ENCODE peak calls at places on chromosomes 4 and X, in six cellular contexts. X is heart left ventricle, F is neural crest cell, G is progenitor cell of endocrine pancreas, R is astrocyte of the spinal cord, K is AG04449. P is an unnamed sample.

GRCh38 chr4:78268607-78269006 is 211.5 kb downstream of the FRAS1 start:
- DNase-seq in R (no peak), X (no peak), G (no peak), K (no peak), F (no peak), P (no peak)

GRCh38 chr4:1291996-1292702 is 2.5 kb downstream of the MAEA start:
- DNase-seq in F (no peak), R (no peak), K (no peak), G (no peak), X (no peak), P (no peak)

GRCh38 chr4:83231620-83232056 is 53.0 kb downstream of the COQ2 start:
- DNase-seq in R (no peak), F (no peak), G (no peak), X (no peak), K (no peak), P (no peak)

GRCh38 chrX:148499638-148500427 is 584 bp upstream of the AFF2 start:
- DNase-seq in R (no peak), X (no peak), F (no peak), K (no peak), G (no peak), P (no peak)

GRCh38 chr4:26484032-26484515 is 6.2 kb downstream of the CCKAR start:
- DNase-seq in G (no peak), F (no peak), R (no peak), X (no peak), K (peak; percentile 37), P (no peak)

GRCh38 chr4:47667552-47667951 is 170.3 kb downstream of the CORIN start:
- DNase-seq in X (no peak), K (no peak), R (no peak), F (no peak), G (no peak), P (no peak)

GRCh38 chrX:67692246-67692645 is 148.4 kb downstream of the AR start:
- DNase-seq in G (no peak), F (no peak), R (peak; percentile 59), X (no peak), K (no peak), P (peak; percentile 37)

GRCh38 chr4:15336410-15337184 is 91.2 kb upstream of the C1QTNF7 start:
- DNase-seq in R (peak; percentile 91), X (no peak), G (no peak), F (no peak), K (peak; percentile 58), P (peak; percentile 83)

GRCh38 chrX:148933881-148934280 is 433.5 kb downstream of the AFF2 start:
- DNase-seq in R (no peak), F (no peak), X (no peak), K (no peak), G (no peak), P (no peak)

GRCh38 chr4:32519060-32519459 is 1798.9 kb downstream of the PCDH7 start:
- DNase-seq in F (no peak), K (no peak), R (peak; percentile 29), X (no peak), G (no peak), P (no peak)

GRCh38 chrX:30577362-30577961 is at the start of gene TASL:
- DNase-seq in X (no peak), K (no peak), R (no peak), G (no peak), F (no peak), P (no peak)

GRCh38 chr4:69196209-69196965 is 18.2 kb downstream of the UGT2B11 start:
- DNase-seq in K (no peak), X (no peak), R (no peak), F (no peak), G (no peak), P (no peak)

GRCh38 chrX:48945517-48946348 is 11.7 kb downstream of the OTUD5 start:
- DNase-seq in G (no peak), X (no peak), R (peak; percentile 45), F (peak; percentile 25), K (no peak), P (no peak)

GRCh38 chrX:73262991-73263390 is 48.3 kb upstream of the NAP1L2 start:
- DNase-seq in F (no peak), R (no peak), K (no peak), G (no peak), X (no peak), P (no peak)

GRCh38 chr4:138192113-138192512 is 50.0 kb downstream of the SLC7A11 start:
- DNase-seq in K (no peak), F (no peak), X (no peak), G (no peak), R (peak; percentile 17), P (peak; percentile 25)

GRCh38 chr4:134687646-134688628 is 486.3 kb upstream of the PABPC4L start:
- DNase-seq in F (no peak), K (no peak), G (no peak), R (no peak), X (no peak), P (no peak)

GRCh38 chr4:124066579-124066978 is 646.0 kb downstream of the ANKRD50 start:
- DNase-seq in R (no peak), G (no peak), X (no peak), K (no peak), F (no peak), P (no peak)

GRCh38 chrX:63784902-63785692 is at the start of gene ARHGEF9:
- DNase-seq in F (peak; percentile 34), X (peak; percentile 35), K (no peak), G (peak; percentile 37), R (no peak), P (no peak)

GRCh38 chrX:108437354-108437753 is 868 bp downstream of the COL4A6 start:
- DNase-seq in R (no peak), K (no peak), F (no peak), G (no peak), X (no peak), P (no peak)

GRCh38 chrX:154541896-154542722 is 4.5 kb downstream of the G6PD start:
- DNase-seq in R (peak; percentile 92), X (peak; percentile 84), F (no peak), K (peak; percentile 72), G (no peak), P (peak; percentile 67)

GRCh38 chr4:188780028-188780427 is 640.8 kb downstream of the TRIML1 start:
- DNase-seq in G (no peak), R (no peak), X (no peak), F (no peak), K (no peak), P (no peak)

GRCh38 chr4:140343303-140343702 is 30.1 kb upstream of the SCOC start:
- DNase-seq in F (no peak), R (no peak), K (no peak), G (peak; percentile 18), X (no peak), P (no peak)

GRCh38 chrX:119155416-119156035 is 27.9 kb upstream of the KIAA1210 start:
- DNase-seq in X (no peak), R (peak; percentile 31), G (no peak), K (no peak), F (no peak), P (peak; percentile 29)

GRCh38 chr4:155535802-155536454 is 130.7 kb upstream of the GUCY1A1 start:
- DNase-seq in G (no peak), R (no peak), X (no peak), F (no peak), K (no peak), P (no peak)

GRCh38 chr4:1402516-1403101 is 3.6 kb downstream of the NKX1-1 start:
- DNase-seq in X (no peak), G (no peak), K (no peak), F (no peak), R (no peak), P (no peak)

GRCh38 chrX:107678957-107679740 is 50.8 kb downstream of the PRPS1 start:
- DNase-seq in F (no peak), X (peak; percentile 78), G (no peak), K (no peak), R (peak; percentile 79), P (peak; percentile 66)

GRCh38 chr4:4759883-4760282 is 99.6 kb upstream of the MSX1 start:
- DNase-seq in R (no peak), F (no peak), K (no peak), X (no peak), G (no peak), P (no peak)

GRCh38 chr4:56823933-56824600 is 2.6 kb upstream of the SPINK2 start:
- DNase-seq in X (no peak), G (no peak), K (no peak), F (no peak), R (no peak), P (no peak)

DNA sequence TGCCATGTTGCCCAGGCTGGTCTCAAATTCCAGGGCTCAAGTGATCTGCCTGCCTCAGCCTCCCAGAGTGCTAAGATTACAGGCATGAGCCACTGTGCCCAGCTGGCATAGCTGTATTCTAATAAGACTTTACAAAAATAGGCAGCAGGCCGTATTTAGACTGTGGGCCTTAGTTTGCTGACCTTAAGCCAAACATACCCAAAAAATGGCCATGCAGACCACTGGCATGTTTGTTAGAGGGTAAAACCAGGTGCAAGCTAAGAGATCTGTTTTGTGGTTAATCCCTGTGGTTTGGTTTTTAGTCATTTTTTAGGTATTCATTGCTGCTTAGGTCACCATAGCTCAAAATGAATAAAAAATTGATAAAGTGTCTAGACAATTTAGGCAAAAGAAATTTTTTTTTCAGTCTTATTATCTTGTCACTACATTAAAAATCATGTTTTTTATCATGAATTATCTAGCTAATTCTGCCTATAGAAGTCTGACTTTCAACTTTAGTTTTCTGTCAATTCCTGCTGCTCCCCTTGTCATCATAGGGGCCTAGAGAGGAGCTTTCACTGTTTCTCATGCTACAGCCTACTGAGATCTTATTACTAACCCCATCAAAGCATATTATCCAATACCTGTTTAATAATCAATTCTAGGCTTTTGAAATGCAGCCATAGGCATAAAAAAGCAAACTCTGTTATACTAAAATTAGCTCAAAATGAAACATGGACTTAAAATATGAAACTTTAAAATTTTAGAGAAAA is 7.5 kb upstream of the SPINK2 start:
- DNase-seq in F (no peak), K (no peak), R (peak; percentile 76), G (no peak), X (no peak), P (no peak)
- TF ChIP-seq CTCF in F (no peak), K (no peak), R (no peak), G (no peak), X (no peak), P (no peak)

GRCh38 chrX:7147978-7148824 is at the start of gene PUDP:
- DNase-seq in X (peak; percentile 92), K (no peak), R (peak; percentile 84), G (peak; percentile 91), F (peak; percentile 85), P (no peak)
- TF ChIP-seq CTCF in X (peak; percentile 10), K (no peak), R (peak; percentile 11), G (peak; percentile 16), F (peak; percentile 46), P (no peak)

GRCh38 chrX:100368167-100368566 is 41.9 kb downstream of the PCDH19 start:
- DNase-seq in R (no peak), G (no peak), K (no peak), F (peak; percentile 12), X (no peak), P (no peak)
- TF ChIP-seq CTCF in R (peak; percentile 30), G (peak; percentile 54), K (peak; percentile 8), F (peak; percentile 63), X (no peak), P (peak; percentile 21)

DNA sequence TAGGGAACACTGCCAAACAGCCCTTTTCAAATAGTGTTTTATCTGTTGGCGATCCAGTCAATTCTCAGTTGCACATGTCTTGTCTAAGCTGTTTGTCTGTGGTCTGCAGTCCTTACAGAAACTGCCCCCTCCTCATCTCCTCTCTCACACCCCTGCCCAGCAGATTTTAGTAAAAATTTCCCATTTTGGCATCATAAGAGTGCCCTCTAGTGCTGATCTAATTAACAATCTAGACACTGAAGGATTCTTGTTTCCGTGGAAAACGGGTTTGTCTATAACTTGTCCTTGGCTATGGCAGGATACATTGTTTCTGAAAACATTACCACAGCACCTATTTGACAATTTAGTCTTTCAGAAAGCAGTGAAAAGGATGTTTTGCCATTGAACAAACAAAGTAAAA is 227.2 kb upstream of the MBNL3 start:
- DNase-seq in R (peak; percentile 3), X (no peak), F (no peak), G (no peak), K (no peak), P (no peak)
- TF ChIP-seq CTCF in R (peak; percentile 15), X (no peak), F (peak; percentile 56), G (peak; percentile 49), K (peak; percentile 3), P (no peak)